ENCODE peak calls at places on chromosome 6, in seven cellular contexts. U is NB4, S is ovary, O is lower lobe of right lung, A is AG09309, R is heart right ventricle, K is OCI-LY7. Q is an unnamed sample.

GRCh38 chr6:35327349-35328027 is 14.9 kb upstream of the PPARD start:
- DNase-seq in S (peak), U (peak), A (no peak), K (peak), O (peak), R (peak), Q (peak)

GRCh38 chr6:16345449-16346330 is 107.3 kb downstream of the GMPR start:
- DNase-seq in R (no peak), U (peak), S (no peak), K (no peak), A (peak), O (no peak), Q (no peak)

GRCh38 chr6:160767019-160767646 is 65.1 kb downstream of the PLG start:
- DNase-seq in S (peak), K (peak), U (no peak), O (peak), R (peak), A (no peak), Q (peak)

GRCh38 chr6:137277971-137278602 is 58.9 kb upstream of the IFNGR1 start:
- DNase-seq in U (no peak), A (no peak), O (no peak), S (no peak), K (no peak), R (no peak), Q (no peak)

GRCh38 chr6:170165085-170165484 is 125.8 kb downstream of the DLL1 start:
- DNase-seq in A (no peak), U (no peak), K (no peak), O (peak), S (no peak), R (peak), Q (no peak)

GRCh38 chr6:157774153-157775135 is 48.6 kb upstream of the SNX9 start:
- DNase-seq in O (no peak), U (peak), A (no peak), K (no peak), R (no peak), S (no peak), Q (no peak)

GRCh38 chr6:149746147-149746946 is at the start of gene NUP43:
- DNase-seq in S (peak), A (peak), R (peak), K (peak), O (peak), U (peak), Q (peak)

GRCh38 chr6:139608872-139609271 is 234.4 kb upstream of the CITED2 start:
- DNase-seq in O (no peak), S (no peak), A (no peak), U (no peak), K (no peak), R (no peak), Q (no peak)

GRCh38 chr6:14321992-14322772 is 204.6 kb downstream of the CD83 start:
- DNase-seq in R (no peak), O (no peak), K (no peak), S (no peak), U (no peak), A (no peak), Q (no peak)

GRCh38 chr6:43247115-43247999 is 4.1 kb downstream of the TTBK1 start:
- DNase-seq in U (no peak), S (peak), A (no peak), R (peak), K (peak), O (peak), Q (peak)

GRCh38 chr6:109978174-109979032 is at the start of gene GPR6:
- DNase-seq in S (peak), K (peak), U (peak), A (no peak), R (peak), O (peak), Q (peak)

GRCh38 chr6:154404791-154405400 is 48.3 kb upstream of the IPCEF1 start:
- DNase-seq in U (no peak), S (no peak), O (no peak), R (no peak), A (peak), K (no peak), Q (no peak)

GRCh38 chr6:2688416-2689064 is 62.2 kb downstream of the MYLK4 start:
- DNase-seq in O (no peak), A (peak), U (peak), S (no peak), R (no peak), K (no peak), Q (no peak)

GRCh38 chr6:109816452-109817374 is 125.6 kb downstream of the FIG4 start:
- DNase-seq in U (no peak), S (no peak), K (no peak), A (no peak), R (no peak), O (no peak), Q (no peak)

GRCh38 chr6:84137051-84137375 is 90.4 kb downstream of the CEP162 start:
- DNase-seq in R (no peak), U (no peak), S (no peak), A (no peak), O (no peak), K (no peak), Q (no peak)

GRCh38 chr6:88339816-88340215 is 173.7 kb upstream of the CNR1 start:
- DNase-seq in K (no peak), R (no peak), A (no peak), U (no peak), S (no peak), O (no peak), Q (no peak)

GRCh38 chr6:125301435-125302391 is at the start of gene HDDC2:
- DNase-seq in R (peak), O (peak), U (peak), K (peak), S (peak), A (no peak), Q (peak)

GRCh38 chr6:14046476-14047068 is 71.0 kb upstream of the CD83 start:
- DNase-seq in U (peak), A (no peak), O (no peak), R (no peak), S (no peak), K (peak), Q (no peak)

GRCh38 chr6:15366879-15367278 is 121.0 kb downstream of the JARID2 start:
- DNase-seq in K (no peak), O (no peak), U (no peak), R (no peak), S (no peak), A (no peak), Q (no peak)

GRCh38 chr6:68958327-68958726 is 323.2 kb downstream of the ADGRB3 start:
- DNase-seq in K (peak), A (no peak), O (no peak), R (no peak), U (peak), S (no peak), Q (no peak)

GRCh38 chr6:49415358-49415757 is 47.7 kb downstream of the MMUT start:
- DNase-seq in A (no peak), U (no peak), K (no peak), R (no peak), O (no peak), S (no peak), Q (no peak)

GRCh38 chr6:52491203-52492069 is 71.3 kb downstream of the EFHC1 start:
- DNase-seq in S (no peak), A (no peak), U (no peak), O (no peak), R (no peak), K (no peak), Q (no peak)
- H3K4me3 ChIP-seq in S (no peak), A (no peak), U (no peak), O (peak), R (no peak), K (peak), Q (peak)

DNA sequence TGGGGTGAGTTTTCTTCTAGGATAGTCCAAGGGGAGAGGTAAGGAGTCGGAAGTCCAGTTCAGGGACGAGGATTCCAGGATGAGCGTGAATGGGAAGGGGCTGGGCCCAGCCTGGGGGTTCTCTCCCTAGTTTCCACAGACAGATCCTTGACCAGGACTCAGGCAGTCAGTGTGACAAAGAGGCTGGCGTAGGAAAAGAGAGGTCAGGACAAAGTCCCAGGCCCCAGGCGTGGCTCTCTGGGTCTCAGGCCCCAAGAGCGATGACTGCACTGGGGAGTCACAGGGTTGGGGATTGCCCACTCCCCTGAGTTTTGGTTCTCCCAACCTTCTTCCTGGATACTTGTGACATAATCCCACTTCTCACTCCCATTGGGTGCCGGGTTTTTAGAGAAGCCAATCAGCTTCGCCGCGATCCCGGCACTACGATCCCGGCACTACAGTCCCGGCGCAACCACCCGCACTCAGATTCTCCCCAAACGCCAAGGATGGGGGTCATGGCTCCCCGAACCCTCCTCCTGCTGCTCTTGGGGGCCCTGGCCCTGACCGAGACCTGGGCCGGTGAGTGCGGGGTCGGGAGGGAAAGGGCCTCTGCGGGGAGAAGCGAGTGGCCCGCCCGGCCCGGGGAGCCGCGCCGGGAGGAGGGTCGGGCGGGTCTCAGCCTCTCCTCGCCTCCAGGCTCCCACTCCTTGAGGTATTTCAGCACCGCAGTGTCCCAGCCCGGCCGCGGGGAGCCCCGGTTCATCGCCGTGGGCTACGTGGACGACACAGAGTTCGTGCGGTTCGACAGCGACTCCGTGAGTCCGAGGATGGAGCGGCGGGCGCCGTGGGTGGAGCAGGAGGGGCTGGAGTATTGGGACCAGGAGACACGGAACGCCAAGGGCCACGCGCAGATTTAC is 46.2 kb upstream of the TRIM26 start:
- DNase-seq in K (peak), O (peak), U (no peak), R (peak), S (peak), A (peak), Q (peak)
- TF ChIP-seq CTCF in K (peak), O (peak), U (no peak), R (peak), S (no peak), A (peak), Q (peak)

DNA sequence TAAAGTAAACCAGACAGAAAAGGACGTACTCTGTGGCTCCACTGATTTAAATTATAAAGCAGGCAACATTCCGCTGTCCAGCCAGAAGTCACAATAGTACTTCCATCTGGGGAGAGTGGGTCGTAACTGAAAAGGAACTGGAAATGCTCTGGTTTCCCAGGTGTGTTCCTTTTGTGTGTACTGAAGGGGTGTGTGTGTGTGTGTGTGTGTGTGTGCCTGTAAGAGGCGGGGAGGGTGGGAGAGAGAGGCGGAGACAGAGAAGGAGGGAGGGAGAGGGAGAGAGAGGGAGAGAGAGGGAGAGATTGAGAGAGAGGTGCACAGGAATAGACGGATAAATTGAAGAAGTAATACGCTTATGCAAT is 178.4 kb upstream of the ZNF184 start:
- DNase-seq in S (no peak), K (no peak), U (no peak), R (no peak), O (no peak), A (no peak), Q (no peak)
- H3K4me3 ChIP-seq in S (no peak), K (no peak), U (no peak), R (no peak), O (no peak), A (no peak), Q (no peak)

DNA sequence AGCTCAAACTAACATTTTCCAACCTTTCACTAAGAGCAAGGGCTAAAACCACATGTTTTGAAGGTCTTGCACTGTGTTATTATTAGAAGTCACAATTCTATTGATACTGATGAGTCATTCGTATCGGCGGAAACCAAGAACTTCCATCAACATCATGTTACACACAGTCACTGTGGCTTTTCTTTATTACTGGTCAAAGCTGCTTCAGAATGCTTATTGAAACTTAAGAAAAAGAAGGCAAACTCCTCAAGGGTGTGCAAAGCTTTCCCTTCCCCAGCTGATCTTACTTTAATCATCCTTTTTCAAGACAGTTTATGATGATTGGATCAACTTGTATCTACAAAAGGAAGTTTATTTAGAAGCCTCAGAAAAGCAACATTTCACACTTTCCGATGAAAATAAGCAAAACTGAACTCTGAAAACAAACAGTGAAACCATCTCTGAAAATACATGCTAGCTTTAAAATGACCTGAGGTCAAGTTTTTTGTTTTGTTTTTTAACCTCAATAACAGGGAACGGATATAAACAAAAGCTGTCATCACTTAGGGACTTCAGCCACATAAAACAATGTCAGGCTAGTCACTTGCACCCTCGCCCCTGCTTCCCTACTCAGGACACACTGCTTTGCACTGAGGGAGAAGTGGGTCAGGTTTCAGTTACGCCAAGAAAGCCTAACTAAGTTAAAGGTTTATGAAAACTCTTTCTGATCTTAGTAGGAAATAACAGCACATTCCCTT is 11.7 kb downstream of the BACH2 start:
- DNase-seq in A (no peak), K (no peak), S (no peak), R (no peak), O (no peak), U (peak), Q (no peak)
- TF ChIP-seq CTCF in A (no peak), K (no peak), S (no peak), R (no peak), O (no peak), U (no peak), Q (no peak)

GRCh38 chr6:27255866-27256265 is 8.4 kb downstream of the PRSS16 start:
- DNase-seq in U (no peak), O (no peak), A (no peak), S (no peak), K (no peak), R (no peak), Q (no peak)

GRCh38 chr6:27263886-27264285 is 16.4 kb downstream of the PRSS16 start:
- DNase-seq in A (no peak), U (no peak), K (no peak), S (no peak), O (no peak), R (no peak), Q (no peak)

GRCh38 chr6:27260339-27260738 is 12.8 kb downstream of the PRSS16 start:
- DNase-seq in R (no peak), O (no peak), S (no peak), U (no peak), K (no peak), A (no peak), Q (no peak)

DNA sequence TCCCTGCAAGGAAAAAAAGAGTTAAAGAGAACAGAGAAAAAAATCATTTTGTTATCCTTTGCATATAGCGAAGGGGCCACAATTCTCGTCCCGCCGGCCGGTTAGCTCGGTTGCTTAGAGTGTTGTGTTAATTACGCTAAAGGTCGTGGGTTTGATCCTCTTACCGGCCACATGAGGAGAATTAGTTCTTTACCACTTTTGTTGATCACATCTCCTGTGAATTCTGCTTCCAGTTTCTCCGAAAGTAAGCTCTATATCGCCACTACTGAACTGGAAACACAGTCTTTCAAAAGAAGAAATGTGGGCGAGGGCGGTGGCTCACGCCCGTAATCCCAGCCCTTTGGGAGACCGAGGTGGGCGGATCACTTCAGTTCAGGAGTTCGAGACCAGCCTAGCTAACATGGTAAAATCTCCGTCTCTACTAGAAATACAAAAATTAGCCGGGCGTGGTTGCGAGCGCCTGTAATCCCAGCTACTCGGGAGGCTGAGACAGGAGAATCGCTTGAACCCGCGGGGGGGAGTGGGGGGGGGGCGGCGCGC is 13.4 kb downstream of the PRSS16 start:
- DNase-seq in S (no peak), K (no peak), A (no peak), U (no peak), O (no peak), R (no peak), Q (no peak)
- H3K4me3 ChIP-seq in S (no peak), K (no peak), A (no peak), U (no peak), O (no peak), R (no peak), Q (no peak)

GRCh38 chr6:33607784-33608161 is 13.3 kb upstream of the ITPR3 start:
- DNase-seq in S (no peak), K (peak), O (no peak), R (no peak), U (peak), A (no peak), Q (no peak)
- TF ChIP-seq CTCF in S (no peak), K (peak), O (peak), R (no peak), U (peak), A (no peak), Q (peak)

GRCh38 chr6:21143651-21144050 is 449.9 kb upstream of the SOX4 start:
- DNase-seq in U (no peak), R (no peak), K (no peak), O (no peak), S (no peak), A (no peak), Q (no peak)

GRCh38 chr6:21141616-21142303 is 451.8 kb upstream of the SOX4 start:
- DNase-seq in K (no peak), O (no peak), U (no peak), S (no peak), A (no peak), R (no peak), Q (no peak)

GRCh38 chr6:21149460-21149859 is 444.1 kb upstream of the SOX4 start:
- DNase-seq in S (no peak), A (peak), O (no peak), R (no peak), U (no peak), K (no peak), Q (no peak)

GRCh38 chr6:21142716-21143115 is 450.8 kb upstream of the SOX4 start:
- DNase-seq in A (no peak), R (no peak), S (no peak), U (no peak), K (no peak), O (no peak), Q (no peak)

DNA sequence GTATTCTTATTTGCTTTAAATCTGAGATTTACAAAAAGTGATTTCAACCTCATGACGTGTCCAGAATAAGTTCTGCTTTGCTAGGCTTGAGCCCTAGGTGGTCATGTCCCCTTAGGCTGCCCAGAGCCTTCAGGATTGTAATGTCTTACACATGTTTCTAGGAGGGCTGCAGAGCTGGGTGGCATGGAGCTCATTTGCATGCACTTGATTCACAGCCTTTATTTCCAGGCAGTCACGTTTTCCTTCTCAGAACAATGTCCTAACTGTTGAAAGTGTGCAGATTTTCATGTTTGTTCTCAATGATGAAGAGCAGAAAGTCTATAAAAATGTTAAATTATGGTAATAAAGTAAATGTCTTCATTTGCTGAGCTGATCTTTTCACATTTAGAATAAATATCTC is 448.6 kb upstream of the SOX4 start:
- DNase-seq in K (no peak), O (no peak), S (no peak), U (no peak), R (no peak), A (no peak), Q (no peak)
- H3K4me3 ChIP-seq in K (no peak), O (no peak), S (no peak), U (no peak), R (no peak), A (no peak), Q (no peak)

GRCh38 chr6:100775667-100776066 is 105.5 kb downstream of the ASCC3 start:
- DNase-seq in S (no peak), R (no peak), A (no peak), O (no peak), K (no peak), U (no peak), Q (no peak)
- TF ChIP-seq CTCF in S (no peak), R (peak), A (no peak), O (no peak), K (peak), U (no peak), Q (no peak)